ENCODE peak calls at places on chromosomes 2 and 18, in seven cellular contexts. U, F, V, W, L, T and P are unnamed samples.

GRCh38 chr2:86000131-86000937 is 105.4 kb downstream of the POLR1A start:
- DNase-seq in T (no peak), V (no peak), W (peak), L (no peak), F (no peak), U (no peak), P (no peak)

GRCh38 chr2:74250189-74250631 is 51.8 kb downstream of the MTHFD2 start:
- DNase-seq in L (peak), F (peak), W (peak), T (peak), V (no peak), U (no peak), P (peak)

GRCh38 chr2:235614900-235615712 is 121.3 kb downstream of the AGAP1 start:
- DNase-seq in W (peak), T (no peak), F (peak), L (no peak), U (peak), V (no peak), P (no peak)

GRCh38 chr18:48303883-48304282 is 105.3 kb downstream of the ZBTB7C start:
- DNase-seq in L (no peak), T (no peak), F (no peak), U (peak), V (no peak), W (no peak), P (no peak)

GRCh38 chr2:102310964-102311640 is at the start of gene IL1RL1:
- DNase-seq in U (no peak), V (no peak), F (no peak), T (no peak), W (no peak), L (no peak), P (peak)

GRCh38 chr18:45910405-45911023 is 56.6 kb downstream of the EPG5 start:
- DNase-seq in U (no peak), W (peak), T (peak), F (peak), L (no peak), V (no peak), P (peak)

GRCh38 chr2:233184669-233185068 is 66.8 kb upstream of the ATG16L1 start:
- DNase-seq in T (no peak), F (no peak), V (no peak), L (no peak), U (no peak), W (no peak), P (no peak)

GRCh38 chr2:240914645-240915525 is 8.7 kb downstream of the CROCC2 start:
- DNase-seq in V (peak), L (no peak), F (no peak), U (no peak), W (no peak), T (no peak), P (no peak)

GRCh38 chr18:12336887-12337286 is 28.8 kb downstream of the TUBB6 start:
- DNase-seq in U (no peak), V (no peak), W (no peak), L (no peak), T (no peak), F (no peak), P (no peak)

GRCh38 chr2:111667542-111668273 is 216.3 kb downstream of the ANAPC1 start:
- DNase-seq in W (peak), L (no peak), U (peak), T (peak), F (no peak), V (no peak), P (peak)

GRCh38 chr18:55328301-55328700 is 259.7 kb downstream of the TCF4 start:
- DNase-seq in T (no peak), U (no peak), F (no peak), W (peak), L (no peak), V (no peak), P (no peak)

GRCh38 chr2:182597570-182597969 is 118.5 kb upstream of the DNAJC10 start:
- DNase-seq in U (no peak), V (no peak), W (no peak), F (no peak), T (no peak), L (no peak), P (no peak)

GRCh38 chr2:68722712-68723111 is 11.9 kb upstream of the ARHGAP25 start:
- DNase-seq in F (no peak), U (no peak), T (no peak), L (no peak), W (no peak), V (no peak), P (no peak)

GRCh38 chr2:221969087-221969829 is 329.5 kb downstream of the PAX3 start:
- DNase-seq in F (no peak), V (no peak), W (peak), U (no peak), T (peak), L (no peak), P (peak)

GRCh38 chr18:65527879-65528633 is 222.8 kb upstream of the CDH7 start:
- DNase-seq in U (no peak), T (no peak), V (no peak), L (no peak), W (no peak), F (no peak), P (no peak)

GRCh38 chr18:79588636-79589481 is 90.7 kb upstream of the CTDP1 start:
- DNase-seq in W (peak), V (peak), F (peak), L (peak), U (peak), T (no peak), P (no peak)

GRCh38 chr2:144133881-144134280 is 386.0 kb downstream of the ZEB2 start:
- DNase-seq in W (no peak), V (no peak), F (no peak), L (no peak), T (peak), U (no peak), P (peak)

GRCh38 chr2:101624706-101625332 is 72.7 kb upstream of the MAP4K4 start:
- DNase-seq in W (no peak), F (no peak), U (no peak), T (no peak), V (no peak), L (no peak), P (no peak)

GRCh38 chr2:18435425-18436037 is 124.9 kb downstream of the RDH14 start:
- DNase-seq in F (no peak), V (no peak), L (no peak), W (peak), T (peak), U (no peak), P (peak)

GRCh38 chr18:54215069-54215468 is 9.4 kb downstream of the MBD2 start:
- DNase-seq in T (no peak), U (no peak), V (no peak), L (no peak), F (no peak), W (no peak), P (no peak)

GRCh38 chr2:60796573-60797509 is 40.8 kb downstream of the PAPOLG start:
- DNase-seq in U (no peak), L (no peak), W (peak), F (no peak), V (no peak), T (no peak), P (no peak)

GRCh38 chr2:179262077-179262660 is 2.5 kb downstream of the SESTD1 start:
- DNase-seq in U (no peak), T (no peak), W (no peak), F (no peak), L (no peak), V (no peak), P (no peak)

GRCh38 chr2:74373985-74374384 is 6.1 kb downstream of the DCTN1 start:
- DNase-seq in W (no peak), U (no peak), F (no peak), V (no peak), T (no peak), L (no peak), P (no peak)

GRCh38 chr2:10232096-10232815 is 70.4 kb upstream of the HPCAL1 start:
- DNase-seq in L (no peak), U (no peak), T (no peak), V (peak), W (no peak), F (no peak), P (no peak)

GRCh38 chr2:98827625-98828368 is 96.9 kb upstream of the MGAT4A start:
- DNase-seq in F (no peak), T (no peak), W (no peak), V (no peak), L (no peak), U (peak), P (no peak)

GRCh38 chr2:216661639-216662375 is 28.6 kb downstream of the IGFBP2 start:
- DNase-seq in F (no peak), V (no peak), U (no peak), T (peak), W (no peak), L (no peak), P (no peak)

GRCh38 chr18:69402219-69402989 is 1.7 kb downstream of the DOK6 start:
- DNase-seq in W (no peak), L (peak), F (no peak), T (no peak), U (peak), V (no peak), P (no peak)

GRCh38 chr2:201780674-201781582 is at the start of gene ALS2:
- DNase-seq in W (peak), V (peak), T (peak), U (peak), F (peak), L (peak), P (peak)
- TF ChIP-seq POLR2A in W (peak), V (peak), T (peak), U (no peak), F (peak), L (peak), P (peak)

DNA sequence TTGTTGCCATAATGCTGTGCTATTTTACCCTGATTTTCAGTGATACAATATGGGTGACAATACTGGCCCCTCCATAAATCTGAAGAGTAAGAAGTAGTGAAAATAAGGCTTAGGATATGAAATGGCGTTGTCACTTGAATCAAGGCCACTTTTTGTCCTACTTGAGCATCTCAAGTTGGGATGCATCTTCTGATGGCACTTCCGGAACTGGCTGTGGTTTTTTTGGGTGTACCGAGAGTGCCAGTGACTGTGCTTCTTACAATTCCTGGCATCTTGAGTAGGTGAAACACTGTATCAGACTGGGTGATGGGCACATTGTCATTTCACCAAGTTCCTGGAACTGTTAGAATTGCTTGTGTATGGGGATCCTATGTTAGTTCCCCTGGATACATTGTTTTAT is 52.5 kb upstream of the EML6 start:
- DNase-seq in V (no peak), W (no peak), T (no peak), F (no peak), U (no peak), L (no peak), P (no peak)
- TF ChIP-seq POLR2A in V (no peak), W (no peak), T (no peak), F (no peak), U (no peak), L (no peak), P (no peak)

GRCh38 chr2:64212346-64212745 is 68.1 kb upstream of the PELI1 start:
- DNase-seq in V (no peak), F (no peak), U (no peak), W (no peak), L (no peak), T (peak), P (peak)

GRCh38 chr2:64214281-64215115 is 70.3 kb upstream of the PELI1 start:
- DNase-seq in F (peak), V (no peak), T (no peak), L (no peak), W (no peak), U (no peak), P (no peak)

GRCh38 chr2:64212801-64213321 is 68.6 kb upstream of the PELI1 start:
- DNase-seq in T (no peak), F (no peak), V (no peak), W (no peak), L (no peak), U (no peak), P (peak)

GRCh38 chr2:64211471-64211870 is 67.3 kb upstream of the PELI1 start:
- DNase-seq in F (no peak), U (no peak), V (no peak), W (no peak), L (no peak), T (no peak), P (no peak)

DNA sequence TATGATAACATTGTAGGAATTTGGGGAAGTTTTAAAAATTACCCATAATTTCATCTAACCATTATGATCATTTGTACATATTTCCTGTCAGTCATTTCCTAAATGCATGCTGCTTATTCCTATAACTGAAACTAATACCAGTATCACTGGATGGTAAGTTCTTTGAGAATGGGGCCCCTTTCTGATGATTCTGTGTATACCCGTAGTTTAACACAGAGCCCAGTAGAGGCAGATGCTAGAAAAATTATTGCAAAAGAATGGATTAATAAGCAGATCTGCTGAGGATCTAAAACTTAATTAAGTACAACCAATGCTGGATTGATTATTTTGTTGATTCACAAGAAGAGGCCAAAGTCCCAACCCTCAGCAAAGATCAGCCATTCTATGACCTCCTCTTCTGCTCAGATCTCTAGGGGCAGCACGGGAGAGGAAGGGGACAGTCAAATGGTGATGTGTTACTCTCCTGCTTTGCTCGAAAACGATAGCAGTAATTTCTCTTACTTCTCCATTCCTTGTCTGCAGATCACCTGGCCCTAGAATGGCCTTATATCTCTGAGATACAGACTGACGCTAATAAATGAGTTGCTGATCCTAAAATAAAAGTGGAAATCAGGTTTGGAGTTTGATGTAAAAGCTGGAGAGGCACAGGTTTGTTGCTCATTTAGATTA is 69.5 kb upstream of the PELI1 start:
- DNase-seq in F (no peak), T (no peak), V (no peak), W (no peak), L (no peak), U (no peak), P (no peak)
- TF ChIP-seq POLR2A in F (no peak), T (no peak), V (no peak), W (no peak), L (no peak), U (no peak), P (no peak)

GRCh38 chr2:197274349-197274748 is 36.2 kb downstream of the ANKRD44 start:
- DNase-seq in T (no peak), V (no peak), U (no peak), W (no peak), F (no peak), L (no peak), P (no peak)

GRCh38 chr2:197270601-197271000 is 40.0 kb downstream of the ANKRD44 start:
- DNase-seq in W (no peak), T (no peak), F (no peak), V (no peak), U (no peak), L (no peak), P (no peak)

GRCh38 chr2:197276156-197276555 is 34.4 kb downstream of the ANKRD44 start:
- DNase-seq in T (no peak), W (no peak), V (no peak), L (no peak), U (no peak), F (no peak), P (no peak)

GRCh38 chr2:197274937-197275336 is 35.6 kb downstream of the ANKRD44 start:
- DNase-seq in U (no peak), F (no peak), V (no peak), T (no peak), W (no peak), L (no peak), P (no peak)

GRCh38 chr2:197273485-197273884 is 37.1 kb downstream of the ANKRD44 start:
- DNase-seq in V (no peak), T (no peak), L (no peak), U (no peak), F (no peak), W (no peak), P (no peak)
- TF ChIP-seq POLR2A in V (no peak), T (no peak), L (no peak), U (no peak), F (no peak), W (no peak), P (no peak)

GRCh38 chr2:231706731-231707624 is 1.3 kb upstream of the PTMA start:
- DNase-seq in V (peak), F (peak), U (peak), L (peak), T (peak), W (peak), P (peak)
- TF ChIP-seq POLR2A in V (peak), F (peak), U (no peak), L (peak), T (peak), W (peak), P (peak)